ENCODE peak calls at places on chromosomes 7 and 10, in four cellular contexts. L, T, D and J are unnamed samples.

GRCh38 chr7:27972272-27972671 is 208.3 kb downstream of the JAZF1 start:
- DNase-seq in L (no peak), T (no peak), D (no peak), J (no peak)

GRCh38 chr7:150435390-150436073 is 14.9 kb upstream of the GIMAP8 start:
- DNase-seq in L (no peak), T (no peak), D (no peak), J (no peak)

GRCh38 chr7:100374601-100375000 is 1.3 kb downstream of the PILRA start:
- DNase-seq in L (no peak), T (no peak), D (no peak), J (no peak)

GRCh38 chr7:105003275-105003674 is 10.7 kb upstream of the KMT2E start:
- DNase-seq in L (peak), T (peak), D (no peak), J (no peak)

GRCh38 chr7:71636329-71636728 is 504.4 kb downstream of the GALNT17 start:
- DNase-seq in L (no peak), T (no peak), D (no peak), J (no peak)

GRCh38 chr7:22601812-22602568 is 102.0 kb upstream of the STEAP1B start:
- DNase-seq in L (no peak), T (peak), D (no peak), J (peak)

GRCh38 chr10:33521062-33521461 is 186.6 kb upstream of the NRP1 start:
- DNase-seq in L (peak), T (no peak), D (no peak), J (no peak)

GRCh38 chr7:140512317-140513000 is 33.2 kb upstream of the MKRN1 start:
- DNase-seq in L (peak), T (no peak), D (peak), J (no peak)

GRCh38 chr7:100865971-100866720 is 1.0 kb upstream of the TRIP6 start:
- DNase-seq in L (peak), T (no peak), D (peak), J (no peak)

GRCh38 chr10:77879710-77880109 is 46.8 kb downstream of the DLG5 start:
- DNase-seq in L (no peak), T (no peak), D (no peak), J (no peak)

GRCh38 chr7:98872328-98872924 is 2.6 kb upstream of the TMEM130 start:
- DNase-seq in L (peak), T (no peak), D (no peak), J (no peak)